ENCODE peak calls at places on chromosomes 2 and 18, in six cellular contexts. K, M, H, B, V and N are unnamed samples. For H3K4me1 and H3K9me3, the result is how much of the 10 kb centered on the place peaks cover.

GRCh38 chr18:48897531-48897930 is 53.2 kb downstream of the SMAD7 start:
- DNase-seq in K (no peak), M (no peak), H (no peak), B (no peak), V (no peak), N (no peak)

GRCh38 chr2:21104030-21104660 is 19.6 kb upstream of the TDRD15 start:
- DNase-seq in K (no peak), M (no peak), H (no peak), B (no peak), V (no peak), N (no peak)

GRCh38 chr18:59537581-59537980 is 159.6 kb downstream of the CCBE1 start:
- DNase-seq in K (no peak), M (no peak), H (no peak), B (no peak), V (no peak), N (no peak)

GRCh38 chr18:59686260-59686659 is 11.0 kb downstream of the CCBE1 start:
- DNase-seq in K (no peak), M (no peak), H (no peak), B (no peak), V (no peak), N (no peak)

GRCh38 chr2:6888724-6889123 is 11.1 kb downstream of the RSAD2 start:
- DNase-seq in K (no peak), M (no peak), H (no peak), B (no peak), V (no peak), N (no peak)

GRCh38 chr2:42105330-42106256 is 57.8 kb downstream of the PKDCC start:
- DNase-seq in K (peak), M (no peak), H (no peak), B (no peak), V (no peak), N (no peak)

GRCh38 chr18:76937597-76937996 is 115.2 kb downstream of the ZNF236 start:
- DNase-seq in K (no peak), M (no peak), H (no peak), B (no peak), V (no peak), N (no peak)

GRCh38 chr2:174465327-174465726 is 21.5 kb downstream of the GPR155 start:
- DNase-seq in K (no peak), M (no peak), H (no peak), B (no peak), V (no peak), N (no peak)

GRCh38 chr2:104599802-104600510 is 254.0 kb upstream of the POU3F3 start:
- DNase-seq in K (no peak), M (no peak), H (no peak), B (no peak), V (peak), N (no peak)

GRCh38 chr2:178163395-178163794 is 30.9 kb upstream of the OSBPL6 start:
- DNase-seq in K (no peak), M (no peak), H (no peak), B (no peak), V (no peak), N (no peak)

GRCh38 chr2:61471905-61472805 is 1.3 kb upstream of the USP34 start:
- DNase-seq in K (no peak), M (no peak), H (no peak), B (no peak), V (peak), N (peak)

GRCh38 chr2:128315829-128316776 is 2.6 kb downstream of the HS6ST1 start:
- DNase-seq in K (peak), M (no peak), H (no peak), B (no peak), V (peak), N (peak)

GRCh38 chr2:124633812-124634211 is 608.7 kb downstream of the CNTNAP5 start:
- DNase-seq in K (no peak), M (no peak), H (no peak), B (no peak), V (no peak), N (no peak)

GRCh38 chr2:9814129-9814868 is 29.0 kb upstream of the TAF1B start:
- DNase-seq in K (no peak), M (no peak), H (no peak), B (no peak), V (no peak), N (no peak)

GRCh38 chr2:241094924-241095420 is 7.1 kb downstream of the MTERF4 start:
- DNase-seq in K (no peak), M (no peak), H (no peak), B (no peak), V (no peak), N (no peak)

GRCh38 chr2:238657132-238658053 is 190.5 kb upstream of the TWIST2 start:
- DNase-seq in K (no peak), M (no peak), H (no peak), B (no peak), V (no peak), N (no peak)

GRCh38 chr2:127054996-127055785 is 51.8 kb downstream of the BIN1 start:
- DNase-seq in K (no peak), M (no peak), H (no peak), B (no peak), V (no peak), N (no peak)

GRCh38 chr2:147945660-147946059 is 74.9 kb downstream of the ORC4 start:
- DNase-seq in K (no peak), M (no peak), H (no peak), B (no peak), V (no peak), N (no peak)

GRCh38 chr18:56248613-56249235 is 389.7 kb downstream of the TXNL1 start:
- DNase-seq in K (no peak), M (no peak), H (no peak), B (no peak), V (no peak), N (no peak)

GRCh38 chr2:127155901-127156300 is 48.9 kb upstream of the BIN1 start:
- DNase-seq in K (no peak), M (no peak), H (no peak), B (no peak), V (peak), N (no peak)

GRCh38 chr2:189548686-189549439 is 31.7 kb downstream of the SLC40A1 start:
- DNase-seq in K (no peak), M (no peak), H (no peak), B (no peak), V (no peak), N (no peak)

GRCh38 chr2:97991081-97991856 is 4.5 kb downstream of the TMEM131 start:
- DNase-seq in K (no peak), M (no peak), H (no peak), B (no peak), V (no peak), N (no peak)

GRCh38 chr2:34093790-34094189 is 494.7 kb upstream of the FAM98A start:
- DNase-seq in K (no peak), M (no peak), H (no peak), B (no peak), V (no peak), N (no peak)

GRCh38 chr2:224146356-224147160 is 107.5 kb upstream of the SERPINE2 start:
- DNase-seq in K (no peak), M (no peak), H (no peak), B (no peak), V (no peak), N (no peak)

GRCh38 chr2:149715005-149715592 is 127.5 kb upstream of the MMADHC start:
- DNase-seq in K (no peak), M (peak), H (no peak), B (peak), V (peak), N (no peak)

GRCh38 chr2:226705133-226705886 is 94.3 kb downstream of the IRS1 start:
- DNase-seq in K (no peak), M (no peak), H (no peak), B (no peak), V (no peak), N (no peak)

GRCh38 chr18:73842795-73843394 is 304.7 kb downstream of the FBXO15 start:
- DNase-seq in K (no peak), M (peak), H (peak), B (peak), V (peak), N (peak)

GRCh38 chr2:130864830-130865229 is 28.1 kb downstream of the ARHGEF4 start:
- DNase-seq in K (peak), M (peak), H (no peak), B (no peak), V (peak), N (no peak)

GRCh38 chr2:68062680-68063387 is at the start of gene C1D:
- DNase-seq in K (peak), M (peak), H (peak), B (peak), V (peak), N (peak)

GRCh38 chr2:165857881-165858280 is 63.8 kb upstream of the GALNT3 start:
- DNase-seq in K (no peak), M (no peak), H (no peak), B (no peak), V (no peak), N (no peak)

GRCh38 chr2:120710256-120710655 is 25.4 kb upstream of the GLI2 start:
- DNase-seq in K (no peak), M (no peak), H (no peak), B (no peak), V (peak), N (no peak)

GRCh38 chr2:202639233-202639632 is 4.5 kb downstream of the FAM117B start:
- DNase-seq in K (no peak), M (no peak), H (no peak), B (no peak), V (no peak), N (no peak)

GRCh38 chr2:16640867-16641266 is 24.8 kb downstream of the CYRIA start:
- DNase-seq in K (no peak), M (no peak), H (no peak), B (no peak), V (no peak), N (no peak)

GRCh38 chr2:186129767-186130581 is 356.1 kb upstream of the ZC3H15 start:
- DNase-seq in K (no peak), M (peak), H (no peak), B (no peak), V (peak), N (no peak)

GRCh38 chr2:230778350-230779140 is 65.9 kb downstream of the CAB39 start:
- DNase-seq in K (no peak), M (no peak), H (no peak), B (no peak), V (peak), N (no peak)

GRCh38 chr2:230779607-230780006 is 67.0 kb downstream of the CAB39 start:
- DNase-seq in K (no peak), M (no peak), H (no peak), B (no peak), V (no peak), N (no peak)

GRCh38 chr2:230779141-230779523 is 66.5 kb downstream of the CAB39 start:
- DNase-seq in K (no peak), M (no peak), H (no peak), B (no peak), V (no peak), N (no peak)

GRCh38 chr2:230775737-230776136 is 63.1 kb downstream of the CAB39 start:
- DNase-seq in K (no peak), M (no peak), H (no peak), B (no peak), V (no peak), N (no peak)

GRCh38 chr2:230777681-230778080 is 65.0 kb downstream of the CAB39 start:
- DNase-seq in K (no peak), M (no peak), H (no peak), B (no peak), V (peak), N (no peak)
- H3K4me1 ChIP-seq in K (under half), M (half or more), H (under half), B (under half), V (under half), N (under half)

DNA sequence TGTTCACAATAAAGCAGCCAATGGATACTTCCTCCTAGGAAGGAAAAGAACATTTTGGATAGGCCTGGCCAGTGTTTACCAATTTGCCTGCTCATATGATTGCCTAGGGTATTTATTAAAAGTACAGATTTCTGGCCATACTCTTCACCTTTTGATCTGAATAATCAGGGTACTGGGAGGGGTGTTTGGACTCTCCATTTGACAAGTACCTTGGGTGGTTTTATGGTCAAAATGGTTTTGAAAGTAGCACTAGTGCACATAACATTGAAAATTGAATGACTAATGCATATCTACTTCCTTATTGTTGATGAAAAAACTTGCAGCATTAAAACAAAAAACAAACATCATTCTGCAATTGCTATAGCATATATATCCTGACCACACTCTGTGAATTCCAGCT is 333.3 kb upstream of the CDH2 start:
- DNase-seq in K (no peak), M (no peak), H (no peak), B (no peak), V (no peak), N (no peak)
- H3K9me3 ChIP-seq in K (under half), M (under half), H (under half), B (under half), V (under half), N (under half)

GRCh38 chr2:85753035-85753524 is 711 bp upstream of the ATOH8 start:
- DNase-seq in K (no peak), M (no peak), H (no peak), B (no peak), V (no peak), N (no peak)

GRCh38 chr2:85751627-85752026 is 2.2 kb upstream of the ATOH8 start:
- DNase-seq in K (no peak), M (no peak), H (no peak), B (no peak), V (no peak), N (no peak)

GRCh38 chr2:85751300-85751575 is 2.6 kb upstream of the ATOH8 start:
- DNase-seq in K (no peak), M (no peak), H (no peak), B (no peak), V (no peak), N (no peak)

GRCh38 chr2:85748948-85749875 is 4.6 kb upstream of the ATOH8 start:
- DNase-seq in K (no peak), M (no peak), H (no peak), B (no peak), V (peak), N (no peak)

GRCh38 chr2:85750509-85751299 is 3.1 kb upstream of the ATOH8 start:
- DNase-seq in K (peak), M (peak), H (peak), B (no peak), V (no peak), N (peak)
- H3K4me1 ChIP-seq in K (under half), M (under half), H (half or more), B (under half), V (under half), N (under half)

GRCh38 chr18:78822886-78823285 is 156.7 kb upstream of the SALL3 start:
- DNase-seq in K (no peak), M (no peak), H (no peak), B (no peak), V (no peak), N (no peak)
- H3K9me3 ChIP-seq in K (under half), M (under half), H (under half), B (under half), V (under half), N (under half)

GRCh38 chr2:161141033-161141432 is 19.2 kb upstream of the TANK start:
- DNase-seq in K (no peak), M (no peak), H (no peak), B (no peak), V (no peak), N (no peak)

GRCh38 chr2:161139098-161139987 is 20.9 kb upstream of the TANK start:
- DNase-seq in K (no peak), M (no peak), H (no peak), B (no peak), V (peak), N (no peak)

GRCh38 chr2:161136696-161137324 is 23.4 kb upstream of the TANK start:
- DNase-seq in K (no peak), M (peak), H (no peak), B (no peak), V (peak), N (no peak)

GRCh38 chr2:161136194-161136593 is 24.0 kb upstream of the TANK start:
- DNase-seq in K (no peak), M (no peak), H (no peak), B (no peak), V (no peak), N (no peak)

GRCh38 chr2:161138429-161138828 is 21.8 kb upstream of the TANK start:
- DNase-seq in K (no peak), M (no peak), H (no peak), B (no peak), V (no peak), N (no peak)
- H3K4me1 ChIP-seq in K (under half), M (half or more), H (under half), B (under half), V (under half), N (under half)